ENCODE peak calls at places on chromosome 22, in four cellular contexts. B is transverse colon, F is mesenchymal stem cell, X is mammary epithelial cell. E is an unnamed sample.

GRCh38 chr22:38696606-38697005 is 4.1 kb downstream of the JOSD1 start:
- DNase-seq in B (no peak), F (peak), X (peak), E (peak)

GRCh38 chr22:25966448-25966913 is 202.8 kb upstream of the SEZ6L start:
- DNase-seq in B (no peak), F (no peak), X (no peak), E (no peak)

GRCh38 chr22:39013923-39014722 is at the start of gene APOBEC3C:
- DNase-seq in B (peak), F (peak), X (peak), E (peak)

GRCh38 chr22:19679476-19680099 is 34.7 kb upstream of the SEPTIN5 start:
- DNase-seq in B (peak), F (peak), X (no peak), E (no peak)

GRCh38 chr22:48257690-48258065 is 1495.2 kb downstream of the TBC1D22A start:
- DNase-seq in B (no peak), F (no peak), X (no peak), E (no peak)

GRCh38 chr22:36253523-36254490 is 874 bp downstream of the APOL1 start:
- DNase-seq in B (peak), F (no peak), X (no peak), E (no peak)

GRCh38 chr22:40668611-40669390 is 10.5 kb upstream of the MCHR1 start:
- DNase-seq in B (no peak), F (peak), X (peak), E (peak)

GRCh38 chr22:45883811-45884170 is 93.2 kb downstream of the WNT7B start:
- DNase-seq in B (no peak), F (no peak), X (no peak), E (no peak)

GRCh38 chr22:28907311-28908008 is 24.1 kb downstream of the ZNRF3 start:
- DNase-seq in B (no peak), F (no peak), X (no peak), E (no peak)

GRCh38 chr22:38657248-38657909 is 941 bp downstream of the CBY1 start:
- DNase-seq in B (peak), F (peak), X (peak), E (peak)

GRCh38 chr22:30088468-30088867 is 8.2 kb downstream of the HORMAD2 start:
- DNase-seq in B (no peak), F (no peak), X (no peak), E (no peak)

GRCh38 chr22:34800265-34800664 is 265.7 kb upstream of the ISX start:
- DNase-seq in B (no peak), F (peak), X (peak), E (no peak)

GRCh38 chr22:50016308-50016987 is 3.9 kb upstream of the IL17REL start:
- DNase-seq in B (peak), F (no peak), X (no peak), E (no peak)

GRCh38 chr22:35102663-35103062 is 36.7 kb downstream of the ISX start:
- DNase-seq in B (peak), F (no peak), X (peak), E (peak)

GRCh38 chr22:47203554-47203991 is 441.1 kb downstream of the TBC1D22A start:
- DNase-seq in B (no peak), F (no peak), X (no peak), E (no peak)

GRCh38 chr22:38191115-38191514 is 9.5 kb upstream of the PLA2G6 start:
- DNase-seq in B (no peak), F (no peak), X (no peak), E (no peak)

GRCh38 chr22:37951305-37951704 is 2.1 kb downstream of the C22orf23 start:
- DNase-seq in B (no peak), F (peak), X (peak), E (no peak)

GRCh38 chr22:24812950-24813349 is 6.9 kb downstream of the SGSM1 start:
- DNase-seq in B (no peak), F (no peak), X (no peak), E (no peak)
- H3K27ac ChIP-seq in B (no peak), F (no peak), X (no peak), E (no peak)

GRCh38 chr22:44360686-44361381 is 48.1 kb upstream of the SHISAL1 start:
- DNase-seq in B (peak), F (peak), X (peak), E (peak)
- H3K27ac ChIP-seq in B (peak), F (no peak), X (peak), E (peak)

GRCh38 chr22:23533328-23533762 is 46.7 kb downstream of the IGLL1 start:
- DNase-seq in B (no peak), F (peak), X (peak), E (peak)
- H3K27ac ChIP-seq in B (peak), F (no peak), X (no peak), E (no peak)

GRCh38 chr22:22168190-22168940 is 76.2 kb upstream of the VPREB1 start:
- DNase-seq in B (peak), F (peak), X (peak), E (no peak)
- H3K27ac ChIP-seq in B (no peak), F (no peak), X (no peak), E (no peak)

GRCh38 chr22:41844513-41844912 is 11.6 kb downstream of the SREBF2 start:
- DNase-seq in B (no peak), F (no peak), X (no peak), E (no peak)

GRCh38 chr22:41845380-41846267 is 12.7 kb downstream of the SREBF2 start:
- DNase-seq in B (no peak), F (no peak), X (no peak), E (no peak)

GRCh38 chr22:41848468-41848867 is 15.6 kb downstream of the SREBF2 start:
- DNase-seq in B (peak), F (no peak), X (no peak), E (no peak)

GRCh38 chr22:41847300-41847699 is 14.4 kb downstream of the SREBF2 start:
- DNase-seq in B (no peak), F (no peak), X (peak), E (no peak)

DNA sequence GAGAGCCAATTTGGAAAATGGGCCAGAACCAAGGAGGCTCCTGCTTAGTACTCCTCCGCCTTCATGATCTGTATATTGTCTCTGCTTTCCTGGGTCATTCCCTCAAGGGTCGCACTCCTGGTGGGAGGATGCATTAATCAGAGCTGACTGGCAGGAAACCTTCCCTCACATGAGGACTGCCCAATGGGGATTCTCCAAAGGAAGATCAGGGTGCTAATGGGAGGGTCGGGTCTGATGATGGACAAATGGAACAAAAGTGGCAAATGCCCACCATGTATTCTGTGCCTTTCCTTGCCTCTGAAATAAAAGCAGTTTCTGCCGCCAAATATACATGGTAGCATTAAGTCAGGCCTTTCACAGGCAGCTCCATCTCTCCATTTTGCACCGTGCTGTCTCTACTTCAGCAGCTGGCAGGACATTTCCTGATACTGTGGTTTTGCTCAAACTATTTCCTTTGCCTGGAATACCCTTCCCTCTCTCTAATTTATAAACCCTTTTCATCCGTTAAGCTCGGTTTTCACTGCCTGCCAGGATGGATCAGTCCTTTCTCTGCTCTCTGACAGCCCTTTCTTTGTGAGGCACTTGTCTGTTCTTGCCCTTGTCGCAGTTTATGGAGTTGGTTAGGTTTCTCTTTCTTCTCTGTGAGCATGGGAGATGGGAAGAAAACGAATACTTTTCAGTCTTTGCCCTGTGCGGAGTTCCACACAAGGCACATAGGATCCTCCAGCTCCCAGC is 13.5 kb downstream of the SREBF2 start:
- DNase-seq in B (no peak), F (no peak), X (no peak), E (no peak)
- H3K27ac ChIP-seq in B (peak), F (no peak), X (peak), E (peak)

E was measured in RWPE1.